ENCODE peak calls at places on chromosomes 16 and 17, in ten cellular contexts. D is endodermal cell, R is IMR-90, O is dorsolateral prefrontal cortex, V is pancreas, A is Peyer's patch, H is GM23338, Y is AG04449, P is tibial artery, L is mucosa of descending colon. C is an unnamed sample.

GRCh38 chr16:56938664-56939513 is 6.9 kb downstream of the HERPUD1 start:
- DNase-seq in D (no peak), R (no peak), O (no peak), V (no peak), A (peak), H (no peak), Y (no peak), P (peak), L (no peak), C (no peak)

GRCh38 chr17:70258465-70258864 is 89.1 kb downstream of the KCNJ2 start:
- DNase-seq in D (no peak), R (no peak), O (no peak), V (no peak), A (peak), H (no peak), Y (no peak), P (no peak), L (peak), C (no peak)

GRCh38 chr16:46765050-46765449 is 16.9 kb upstream of the MYLK3 start:
- DNase-seq in D (no peak), R (peak), O (no peak), V (no peak), A (no peak), H (no peak), Y (peak), P (no peak), L (no peak), C (no peak)

GRCh38 chr17:53391197-53391596 is 431.5 kb upstream of the KIF2B start:
- DNase-seq in D (no peak), R (no peak), O (no peak), V (no peak), A (no peak), H (no peak), Y (no peak), P (no peak), L (no peak), C (no peak)

GRCh38 chr16:877242-878065 is 76.9 kb upstream of the GNG13 start:
- DNase-seq in D (no peak), R (no peak), O (no peak), V (no peak), A (no peak), H (no peak), Y (no peak), P (no peak), L (peak), C (no peak)

GRCh38 chr17:3534881-3535252 is 22.7 kb downstream of the TRPV3 start:
- DNase-seq in D (peak), R (peak), O (no peak), V (no peak), A (no peak), H (peak), Y (no peak), P (no peak), L (no peak), C (no peak)

GRCh38 chr17:68197091-68197996 is 50.5 kb upstream of the AMZ2 start:
- DNase-seq in D (peak), R (no peak), O (no peak), V (peak), A (peak), H (peak), Y (no peak), P (no peak), L (peak), C (no peak)

GRCh38 chr17:850828-851759 is 68.9 kb downstream of the MRM3 start:
- DNase-seq in D (no peak), R (peak), O (no peak), V (no peak), A (no peak), H (no peak), Y (no peak), P (peak), L (no peak), C (no peak)

GRCh38 chr17:19979917-19980770 is 2.5 kb upstream of the AKAP10 start:
- DNase-seq in D (peak), R (no peak), O (no peak), V (peak), A (no peak), H (peak), Y (no peak), P (peak), L (peak), C (no peak)

GRCh38 chr17:2331303-2331702 is 5.0 kb downstream of the TSR1 start:
- DNase-seq in D (no peak), R (no peak), O (no peak), V (no peak), A (no peak), H (no peak), Y (no peak), P (no peak), L (no peak), C (no peak)

GRCh38 chr17:80504671-80505413 is 28.4 kb upstream of the NPTX1 start:
- DNase-seq in D (no peak), R (peak), O (no peak), V (no peak), A (no peak), H (no peak), Y (peak), P (no peak), L (no peak), C (no peak)

GRCh38 chr17:72580321-72581127 is 459.7 kb downstream of the SOX9 start:
- DNase-seq in D (peak), R (no peak), O (no peak), V (peak), A (peak), H (no peak), Y (no peak), P (no peak), L (peak), C (no peak)

GRCh38 chr17:58693751-58694150 is 1.3 kb downstream of the RAD51C start:
- DNase-seq in D (no peak), R (no peak), O (no peak), V (no peak), A (no peak), H (no peak), Y (no peak), P (no peak), L (no peak), C (no peak)

GRCh38 chr17:4566785-4567184 is 6.4 kb upstream of the GGT6 start:
- DNase-seq in D (peak), R (peak), O (peak), V (no peak), A (peak), H (peak), Y (no peak), P (no peak), L (peak), C (no peak)

GRCh38 chr17:61450641-61451537 is 1.3 kb upstream of the TBX4 start:
- DNase-seq in D (peak), R (no peak), O (no peak), V (no peak), A (no peak), H (peak), Y (no peak), P (no peak), L (no peak), C (no peak)
- TF ChIP-seq CTCF in D (peak), R (no peak), O (no peak), V (no peak), A (no peak), H (peak), Y (no peak), P (no peak), L (no peak), C (no peak)

DNA sequence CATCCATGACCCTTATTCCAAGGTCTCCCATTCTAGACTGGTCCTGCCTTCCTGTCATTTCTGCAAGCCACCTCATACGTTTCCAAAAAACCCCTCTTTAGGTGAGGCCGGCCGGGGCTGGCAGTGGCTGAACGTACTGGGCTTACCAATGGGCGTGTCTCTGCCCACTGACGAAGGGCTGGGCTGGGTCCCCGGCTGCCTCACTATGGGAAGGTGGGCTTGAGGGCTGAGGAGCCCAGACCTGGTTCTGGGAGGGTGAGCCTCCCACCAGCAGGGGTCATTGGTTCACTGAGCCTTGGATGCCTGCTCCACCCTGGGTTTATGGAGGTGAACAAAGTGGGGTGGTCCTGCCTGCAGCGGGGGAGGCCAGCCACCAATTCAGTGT is 19.9 kb downstream of the KDM8 start:
- DNase-seq in D (no peak), R (no peak), O (no peak), V (peak), A (no peak), H (no peak), Y (no peak), P (no peak), L (no peak), C (no peak)
- TF ChIP-seq CTCF in D (peak), R (no peak), O (no peak), V (no peak), A (no peak), H (no peak), Y (no peak), P (no peak), L (no peak), C (peak)

DNA sequence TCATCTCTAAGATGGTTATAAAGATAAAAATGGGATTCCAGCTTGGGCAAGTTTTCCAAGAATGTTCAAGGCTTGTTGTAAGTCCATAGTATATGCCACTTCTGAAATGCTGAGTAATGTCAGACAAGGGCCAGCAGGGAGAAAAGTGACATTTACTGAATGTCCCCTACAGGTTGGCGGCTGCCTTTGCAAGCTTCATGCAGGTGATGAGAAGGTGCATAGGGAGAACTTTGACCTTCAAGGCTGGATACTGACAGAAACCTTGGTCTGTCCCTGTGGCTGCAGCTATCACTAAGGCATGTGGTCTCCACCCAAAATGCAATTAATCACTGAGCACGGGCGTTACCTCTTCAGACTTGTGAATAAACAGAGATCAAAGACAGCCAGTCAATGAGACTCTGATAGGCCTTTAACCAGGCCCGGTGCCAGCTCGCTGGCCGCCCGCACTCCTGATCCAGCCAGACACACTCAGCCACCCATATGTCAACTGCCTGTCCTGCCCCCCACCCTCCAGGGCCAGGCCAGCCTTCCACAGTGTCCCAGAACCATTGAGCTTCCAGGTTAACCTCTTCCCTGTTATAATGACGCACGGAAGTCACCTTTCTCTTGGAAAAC is 26.9 kb upstream of the AXIN2 start:
- DNase-seq in D (peak), R (no peak), O (no peak), V (no peak), A (peak), H (no peak), Y (no peak), P (no peak), L (peak), C (no peak)
- TF ChIP-seq CTCF in D (peak), R (no peak), O (no peak), V (peak), A (peak), H (no peak), Y (no peak), P (no peak), L (no peak), C (no peak)

GRCh38 chr16:72937916-72938315 is 110.0 kb downstream of the ZFHX3 start:
- DNase-seq in D (no peak), R (no peak), O (no peak), V (no peak), A (no peak), H (no peak), Y (no peak), P (no peak), L (no peak), C (no peak)

GRCh38 chr16:72939247-72939646 is 108.7 kb downstream of the ZFHX3 start:
- DNase-seq in D (no peak), R (peak), O (no peak), V (no peak), A (no peak), H (no peak), Y (no peak), P (peak), L (peak), C (no peak)

GRCh38 chr16:72942021-72942420 is 105.9 kb downstream of the ZFHX3 start:
- DNase-seq in D (no peak), R (no peak), O (no peak), V (no peak), A (no peak), H (no peak), Y (no peak), P (no peak), L (no peak), C (no peak)

GRCh38 chr16:72938426-72939164 is 109.3 kb downstream of the ZFHX3 start:
- DNase-seq in D (no peak), R (peak), O (no peak), V (peak), A (peak), H (no peak), Y (no peak), P (peak), L (peak), C (peak)

GRCh38 chr16:72940886-72941285 is 107.0 kb downstream of the ZFHX3 start:
- DNase-seq in D (no peak), R (no peak), O (no peak), V (no peak), A (peak), H (no peak), Y (no peak), P (peak), L (no peak), C (no peak)
- TF ChIP-seq CTCF in D (no peak), R (no peak), O (no peak), V (no peak), A (no peak), H (no peak), Y (no peak), P (no peak), L (no peak), C (no peak)

DNA sequence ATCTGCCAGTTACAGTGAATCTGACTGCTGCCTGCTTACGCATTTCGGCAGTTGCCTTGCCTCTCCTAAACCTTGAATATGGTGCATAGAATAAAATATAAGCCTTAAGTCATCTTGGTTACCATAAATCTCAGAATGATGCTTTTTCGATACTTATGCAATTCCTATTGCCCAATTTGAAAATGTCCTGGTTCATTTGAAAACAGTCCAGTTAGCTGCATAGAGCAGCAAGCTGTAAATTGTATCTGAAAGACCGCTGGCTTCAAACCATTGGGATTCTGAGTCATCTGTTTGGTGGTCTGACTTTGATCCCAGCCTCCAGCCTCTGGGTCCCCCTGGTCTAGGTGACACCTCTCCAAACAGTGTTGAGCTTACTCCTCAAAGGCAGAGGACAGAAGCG is 2.7 kb upstream of the PRKCA start:
- DNase-seq in D (no peak), R (no peak), O (no peak), V (no peak), A (no peak), H (no peak), Y (no peak), P (no peak), L (no peak), C (no peak)
- TF ChIP-seq CTCF in D (no peak), R (no peak), O (no peak), V (no peak), A (no peak), H (no peak), Y (no peak), P (no peak), L (no peak), C (no peak)

GRCh38 chr16:67170948-67171649 is 761 bp downstream of the NOL3 start:
- DNase-seq in D (peak), R (peak), O (no peak), V (peak), A (no peak), H (no peak), Y (no peak), P (no peak), L (no peak), C (no peak)

GRCh38 chr16:67169011-67169451 is 1.3 kb upstream of the NOL3 start:
- DNase-seq in D (peak), R (no peak), O (no peak), V (no peak), A (no peak), H (peak), Y (no peak), P (no peak), L (no peak), C (no peak)

GRCh38 chr16:67167588-67167987 is 2.8 kb upstream of the NOL3 start:
- DNase-seq in D (no peak), R (no peak), O (no peak), V (no peak), A (no peak), H (no peak), Y (no peak), P (no peak), L (no peak), C (no peak)

GRCh38 chr16:67169642-67170167 is 633 bp upstream of the NOL3 start:
- DNase-seq in D (peak), R (no peak), O (no peak), V (peak), A (no peak), H (peak), Y (no peak), P (no peak), L (no peak), C (no peak)

GRCh38 chr16:67170168-67170947 is at the start of gene NOL3:
- DNase-seq in D (peak), R (peak), O (no peak), V (peak), A (peak), H (peak), Y (no peak), P (peak), L (peak), C (peak)
- TF ChIP-seq CTCF in D (no peak), R (peak), O (no peak), V (no peak), A (no peak), H (no peak), Y (peak), P (no peak), L (no peak), C (peak)

GRCh38 chr16:8199390-8199789 is 390.9 kb downstream of the TMEM114 start:
- DNase-seq in D (no peak), R (no peak), O (no peak), V (no peak), A (no peak), H (peak), Y (no peak), P (no peak), L (no peak), C (no peak)

DNA sequence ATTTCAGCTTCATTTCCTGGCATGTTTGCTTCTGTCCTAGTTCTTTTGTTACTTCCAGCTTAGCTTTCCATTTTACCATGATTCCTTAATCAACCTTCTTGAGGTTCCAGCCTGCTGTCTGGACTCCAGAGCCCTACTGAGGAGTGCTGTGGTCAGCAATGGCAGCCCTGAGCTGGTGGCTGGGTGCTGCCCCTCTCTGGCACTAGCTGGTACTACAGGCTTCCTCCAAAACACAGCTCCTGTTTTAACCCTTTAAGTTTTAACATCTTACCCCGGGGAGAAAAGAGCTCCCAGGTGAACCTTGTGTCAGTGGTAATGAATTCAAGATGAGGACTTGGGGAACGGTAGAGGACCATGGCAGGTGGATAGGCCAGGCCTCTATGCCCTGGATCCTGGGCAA is 395.5 kb downstream of the TMEM114 start:
- DNase-seq in D (peak), R (no peak), O (no peak), V (no peak), A (no peak), H (peak), Y (no peak), P (no peak), L (peak), C (no peak)
- TF ChIP-seq CTCF in D (peak), R (no peak), O (peak), V (no peak), A (no peak), H (peak), Y (no peak), P (no peak), L (no peak), C (no peak)

DNA sequence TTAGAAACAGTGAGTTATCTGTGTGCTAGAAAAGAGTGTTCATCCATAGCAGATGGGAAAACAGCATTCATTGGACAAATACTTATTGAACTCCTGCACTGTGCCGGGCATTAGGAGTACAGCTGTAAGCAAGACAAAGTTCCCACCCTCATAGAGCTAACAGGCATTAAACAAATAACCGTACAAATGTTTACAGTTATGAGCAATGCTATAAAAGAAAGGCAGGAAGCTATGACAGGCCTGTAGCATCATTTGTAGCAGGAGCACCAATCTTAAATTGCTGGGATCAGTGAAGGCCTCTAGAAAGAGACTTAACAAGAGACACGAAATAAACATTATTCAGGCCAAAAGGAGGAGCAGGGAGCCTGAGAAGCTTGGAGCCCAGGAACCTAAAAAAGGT is 15.6 kb downstream of the SDR42E1 start:
- DNase-seq in D (no peak), R (peak), O (no peak), V (no peak), A (no peak), H (no peak), Y (no peak), P (no peak), L (no peak), C (no peak)
- TF ChIP-seq CTCF in D (no peak), R (no peak), O (no peak), V (no peak), A (no peak), H (no peak), Y (no peak), P (no peak), L (no peak), C (no peak)